ENCODE peak calls at places on chromosomes 12 and 14, in ten cellular contexts. M is cardiac muscle cell; J is Panc1; F is thoracic aorta; U is kidney; W is right lobe of liver; O is psoas muscle; V is CD8-positive, alpha-beta T cell; T is vagina; C is adrenal gland. Q is an unnamed sample.

GRCh38 chr12:123041811-123042655 is 61.6 kb downstream of the ARL6IP4 start:
- DNase-seq in M (peak; percentile 69), J (no peak), F (no peak), U (peak; percentile 60), W (no peak), O (no peak), V (no peak), T (no peak), C (no peak), Q (no peak)

GRCh38 chr12:85280138-85280983 is at the start of gene ALX1:
- DNase-seq in M (peak; percentile 17), J (no peak), F (no peak), U (peak; percentile 81), W (peak; percentile 20), O (no peak), V (no peak), T (no peak), C (no peak), Q (peak; percentile 65)

GRCh38 chr14:30292591-30292990 is 266.4 kb upstream of the G2E3 start:
- DNase-seq in M (no peak), J (no peak), F (no peak), U (no peak), W (no peak), O (no peak), V (no peak), T (no peak), C (no peak), Q (no peak)

GRCh38 chr12:89682284-89682683 is 26.4 kb downstream of the ATP2B1 start:
- DNase-seq in M (no peak), J (no peak), F (no peak), U (no peak), W (no peak), O (no peak), V (no peak), T (no peak), C (no peak), Q (no peak)

GRCh38 chr14:97625512-97625911 is 828.3 kb downstream of the VRK1 start:
- DNase-seq in M (no peak), J (no peak), F (no peak), U (no peak), W (no peak), O (no peak), V (no peak), T (no peak), C (no peak), Q (no peak)

GRCh38 chr14:82855912-82856381 is 1322.3 kb upstream of the SEL1L start:
- DNase-seq in M (peak; percentile 20), J (no peak), F (no peak), U (no peak), W (no peak), O (no peak), V (no peak), T (no peak), C (no peak), Q (no peak)

GRCh38 chr14:63565448-63565847 is 22.3 kb upstream of the PPP2R5E start:
- DNase-seq in M (no peak), J (no peak), F (no peak), U (no peak), W (no peak), O (no peak), V (no peak), T (no peak), C (no peak), Q (no peak)

GRCh38 chr14:51996148-51996746 is 6.9 kb downstream of the RTRAF start:
- DNase-seq in M (peak; percentile 78), J (no peak), F (no peak), U (no peak), W (no peak), O (no peak), V (no peak), T (no peak), C (no peak), Q (no peak)

GRCh38 chr14:100815478-100816285 is 10.2 kb upstream of the MEG3 start:
- DNase-seq in M (peak; percentile 79), J (no peak), F (no peak), U (peak; percentile 28), W (no peak), O (no peak), V (no peak), T (no peak), C (no peak), Q (no peak)

GRCh38 chr12:3168223-3168770 is 91.1 kb downstream of the TSPAN9 start:
- DNase-seq in M (no peak), J (no peak), F (no peak), U (no peak), W (no peak), O (no peak), V (no peak), T (no peak), C (no peak), Q (peak; percentile 39)

GRCh38 chr12:71158361-71158882 is 623 bp upstream of the TSPAN8 start:
- DNase-seq in M (no peak), J (no peak), F (no peak), U (no peak), W (no peak), O (no peak), V (no peak), T (no peak), C (no peak), Q (no peak)

GRCh38 chr12:132972374-132972773 is 13.8 kb upstream of the ZNF26 start:
- DNase-seq in M (no peak), J (no peak), F (no peak), U (no peak), W (no peak), O (no peak), V (no peak), T (no peak), C (no peak), Q (no peak)
- H3K9me3 ChIP-seq in M (no peaks in the 10 kb centered on the region), J (peaks cover 3% of the 10 kb centered on the region), F (peaks cover 48% of the 10 kb centered on the region), U (no peaks in the 10 kb centered on the region), W (no peaks in the 10 kb centered on the region), O (no peaks in the 10 kb centered on the region), V (no peaks in the 10 kb centered on the region), T (no peaks in the 10 kb centered on the region), C (no peaks in the 10 kb centered on the region), Q (no peaks in the 10 kb centered on the region)

GRCh38 chr12:118055144-118055557 is 5.8 kb downstream of the WSB2 start:
- DNase-seq in M (no peak), J (no peak), F (no peak), U (no peak), W (no peak), O (peak; percentile 54), V (peak; percentile 49), T (no peak), C (peak; percentile 55), Q (no peak)
- H3K4me1 ChIP-seq in M (peaks cover 8% of the 10 kb centered on the region), J (peaks cover 83% of the 10 kb centered on the region), F (peaks cover 30% of the 10 kb centered on the region), U (peaks cover 19% of the 10 kb centered on the region), W (peaks cover 78% of the 10 kb centered on the region), O (peaks cover 61% of the 10 kb centered on the region), V (peaks cover 14% of the 10 kb centered on the region), T (peaks cover 49% of the 10 kb centered on the region), C (peaks cover 56% of the 10 kb centered on the region), Q (peaks cover 60% of the 10 kb centered on the region)

GRCh38 chr12:58310828-58311273 is 369.5 kb downstream of the ATP23 start:
- DNase-seq in M (peak; percentile 96), J (peak; percentile 92), F (no peak), U (no peak), W (no peak), O (no peak), V (no peak), T (no peak), C (peak; percentile 14), Q (no peak)

GRCh38 chr12:58306266-58306995 is 365.1 kb downstream of the ATP23 start:
- DNase-seq in M (peak; percentile 17), J (no peak), F (no peak), U (no peak), W (no peak), O (no peak), V (no peak), T (no peak), C (no peak), Q (no peak)

GRCh38 chr12:58309806-58310205 is 368.4 kb downstream of the ATP23 start:
- DNase-seq in M (no peak), J (no peak), F (no peak), U (no peak), W (no peak), O (no peak), V (no peak), T (no peak), C (no peak), Q (no peak)

GRCh38 chr12:58313091-58313855 is 371.9 kb downstream of the ATP23 start:
- DNase-seq in M (peak; percentile 71), J (no peak), F (no peak), U (no peak), W (no peak), O (no peak), V (no peak), T (no peak), C (no peak), Q (no peak)

GRCh38 chr12:58310368-58310767 is 369.0 kb downstream of the ATP23 start:
- DNase-seq in M (peak; percentile 66), J (no peak), F (no peak), U (no peak), W (no peak), O (no peak), V (no peak), T (no peak), C (no peak), Q (no peak)
- TF ChIP-seq CTCF in M (no peak), J (no peak), F (no peak), U (no peak), W (no peak), O (no peak), V (no peak), T (no peak), C (no peak), Q (no peak)

GRCh38 chr12:121378736-121379135 is 21.2 kb upstream of the RNF34 start:
- DNase-seq in M (no peak), J (no peak), F (no peak), U (no peak), W (no peak), O (no peak), V (no peak), T (no peak), C (no peak), Q (no peak)
- H3K9me3 ChIP-seq in M (no peaks in the 10 kb centered on the region), J (no peaks in the 10 kb centered on the region), F (no peaks in the 10 kb centered on the region), U (no peaks in the 10 kb centered on the region), W (no peaks in the 10 kb centered on the region), O (no peaks in the 10 kb centered on the region), V (no peaks in the 10 kb centered on the region), T (no peaks in the 10 kb centered on the region), C (no peaks in the 10 kb centered on the region), Q (no peaks in the 10 kb centered on the region)